ENCODE peak calls at places on chromosomes 7 and 10, in four cellular contexts. M is H1, L is neuronal stem cell, E is mesenchymal stem cell. U is an unnamed sample.
A peak's percentile ranks its signal among the peaks of the same experiment; 100 is the strongest.

GRCh38 chr7:25090374-25090773 is 34.7 kb downstream of the CYCS start:
- DNase-seq in M (no peak), L (no peak), E (no peak), U (no peak)

GRCh38 chr10:6223981-6224380 is 21.2 kb downstream of the PFKFB3 start:
- DNase-seq in M (no peak), L (no peak), E (no peak), U (no peak)

GRCh38 chr10:102643346-102644065 is 773 bp upstream of the TRIM8 start:
- DNase-seq in M (no peak), L (peak; percentile 65), E (peak; percentile 87), U (peak; percentile 86)

GRCh38 chr7:150368884-150369739 is 490 bp downstream of the REPIN1 start:
- DNase-seq in M (no peak), L (peak; percentile 72), E (peak; percentile 93), U (peak; percentile 95)

GRCh38 chr7:49243521-49243920 is 319.2 kb downstream of the CDC14C start:
- DNase-seq in M (no peak), L (no peak), E (no peak), U (peak; percentile 55)

GRCh38 chr7:107594961-107595737 is 15.1 kb downstream of the BCAP29 start:
- DNase-seq in M (no peak), L (no peak), E (peak; percentile 72), U (peak; percentile 79)

GRCh38 chr7:133253522-133253882 is 624 bp downstream of the EXOC4 start:
- DNase-seq in M (no peak), L (peak; percentile 2), E (peak; percentile 15), U (no peak)

GRCh38 chr10:130021373-130021950 is 57.4 kb upstream of the EBF3 start:
- DNase-seq in M (no peak), L (no peak), E (peak; percentile 65), U (no peak)

GRCh38 chr7:51930834-51931233 is 614.2 kb upstream of the COBL start:
- DNase-seq in M (no peak), L (no peak), E (no peak), U (no peak)

GRCh38 chr7:101470668-101471067 is 108.0 kb downstream of the COL26A1 start:
- DNase-seq in M (no peak), L (no peak), E (no peak), U (no peak)

GRCh38 chr10:79165068-79165467 is 96.3 kb downstream of the ZMIZ1 start:
- DNase-seq in M (no peak), L (no peak), E (no peak), U (no peak)

GRCh38 chr10:35661236-35661635 is 19.1 kb upstream of the FZD8 start:
- DNase-seq in M (no peak), L (no peak), E (peak; percentile 27), U (no peak)

GRCh38 chr10:110498982-110499795 is 1.5 kb downstream of the DUSP5 start:
- DNase-seq in M (peak; percentile 47), L (no peak), E (peak; percentile 68), U (peak; percentile 96)

GRCh38 chr10:4673279-4674040 is 152.5 kb upstream of the AKR1E2 start:
- DNase-seq in M (no peak), L (no peak), E (no peak), U (no peak)

GRCh38 chr10:4672199-4672598 is 153.8 kb upstream of the AKR1E2 start:
- DNase-seq in M (no peak), L (no peak), E (peak; percentile 29), U (no peak)

GRCh38 chr10:4670737-4671136 is 155.3 kb upstream of the AKR1E2 start:
- DNase-seq in M (no peak), L (no peak), E (peak; percentile 34), U (no peak)

GRCh38 chr10:4671451-4672145 is 154.4 kb upstream of the AKR1E2 start:
- DNase-seq in M (no peak), L (no peak), E (peak; percentile 72), U (no peak)

GRCh38 chr10:4669585-4669984 is 156.4 kb upstream of the AKR1E2 start:
- DNase-seq in M (no peak), L (no peak), E (no peak), U (no peak)
- H2BK120ac ChIP-seq in M (no peak overlapping the region), L (no peak overlapping the region), E (no peak overlapping the region), U (no peak overlapping the region)

GRCh38 chr7:41915861-41916260 is 213.0 kb upstream of the INHBA start:
- DNase-seq in M (no peak), L (no peak), E (no peak), U (no peak)

GRCh38 chr7:41911792-41912191 is 208.9 kb upstream of the INHBA start:
- DNase-seq in M (no peak), L (no peak), E (peak; percentile 32), U (no peak)

GRCh38 chr7:41912851-41913580 is 210.1 kb upstream of the INHBA start:
- DNase-seq in M (no peak), L (no peak), E (no peak), U (no peak)

GRCh38 chr7:41910916-41911315 is 208.0 kb upstream of the INHBA start:
- DNase-seq in M (no peak), L (no peak), E (no peak), U (no peak)

DNA sequence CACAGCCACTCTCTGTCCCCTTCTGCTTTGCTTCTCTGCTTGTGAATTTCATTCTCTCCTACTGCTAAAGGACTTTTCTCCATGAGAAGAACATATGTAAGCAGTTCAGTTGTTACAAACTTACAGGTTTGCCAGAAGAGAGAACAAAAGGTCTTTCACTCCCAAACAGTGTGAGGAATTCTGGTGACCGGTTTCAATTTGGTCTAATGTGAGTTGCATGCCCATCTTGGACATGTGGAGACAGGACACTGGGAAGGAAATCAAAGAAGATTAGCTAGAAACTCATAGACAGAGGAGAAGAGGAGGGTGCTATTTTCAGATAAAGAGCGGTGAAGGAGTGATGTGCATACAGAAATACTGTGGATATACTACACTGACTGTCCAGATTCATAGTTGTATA is 209.5 kb upstream of the INHBA start:
- DNase-seq in M (no peak), L (no peak), E (no peak), U (no peak)
- H2BK120ac ChIP-seq in M (no peak overlapping the region), L (no peak overlapping the region), E (no peak overlapping the region), U (no peak overlapping the region)

GRCh38 chr10:13711281-13711680 is 124.5 kb downstream of the PRPF18 start:
- DNase-seq in M (no peak), L (no peak), E (no peak), U (no peak)
- H2BK120ac ChIP-seq in M (no peak overlapping the region), L (no peak overlapping the region), E (peak overlapping the region; percentile 73), U (no peak overlapping the region)

GRCh38 chr7:135238112-135238744 is 4.6 kb downstream of the STRA8 start:
- DNase-seq in M (no peak), L (no peak), E (no peak), U (peak; percentile 57)

GRCh38 chr7:135235841-135236240 is 2.2 kb downstream of the STRA8 start:
- DNase-seq in M (no peak), L (no peak), E (no peak), U (no peak)

GRCh38 chr7:135234727-135235126 is 1.1 kb downstream of the STRA8 start:
- DNase-seq in M (no peak), L (no peak), E (no peak), U (no peak)

GRCh38 chr7:135239263-135239662 is 5.6 kb downstream of the STRA8 start:
- DNase-seq in M (no peak), L (no peak), E (no peak), U (no peak)

DNA sequence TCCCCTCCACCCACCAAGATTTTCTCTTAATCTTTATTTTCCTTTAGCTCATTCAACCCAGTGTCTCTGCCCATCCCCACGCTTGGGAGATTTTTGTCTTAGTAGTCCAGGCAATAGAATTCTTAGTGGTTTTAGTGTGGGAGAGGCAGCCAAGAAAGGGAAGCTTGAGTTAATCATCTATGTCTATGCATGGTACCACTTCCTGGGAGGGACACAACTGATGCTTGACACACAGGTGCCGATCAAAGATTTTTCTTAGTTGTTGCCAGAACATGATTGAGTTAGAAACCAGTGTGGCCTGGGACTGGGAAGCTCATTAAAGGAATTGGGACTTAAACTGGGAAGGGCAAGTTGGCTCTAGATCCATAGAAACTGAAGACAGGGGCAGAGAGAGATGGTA is 3.1 kb downstream of the STRA8 start:
- DNase-seq in M (no peak), L (no peak), E (no peak), U (no peak)
- H2BK120ac ChIP-seq in M (no peak overlapping the region), L (no peak overlapping the region), E (no peak overlapping the region), U (no peak overlapping the region)

DNA sequence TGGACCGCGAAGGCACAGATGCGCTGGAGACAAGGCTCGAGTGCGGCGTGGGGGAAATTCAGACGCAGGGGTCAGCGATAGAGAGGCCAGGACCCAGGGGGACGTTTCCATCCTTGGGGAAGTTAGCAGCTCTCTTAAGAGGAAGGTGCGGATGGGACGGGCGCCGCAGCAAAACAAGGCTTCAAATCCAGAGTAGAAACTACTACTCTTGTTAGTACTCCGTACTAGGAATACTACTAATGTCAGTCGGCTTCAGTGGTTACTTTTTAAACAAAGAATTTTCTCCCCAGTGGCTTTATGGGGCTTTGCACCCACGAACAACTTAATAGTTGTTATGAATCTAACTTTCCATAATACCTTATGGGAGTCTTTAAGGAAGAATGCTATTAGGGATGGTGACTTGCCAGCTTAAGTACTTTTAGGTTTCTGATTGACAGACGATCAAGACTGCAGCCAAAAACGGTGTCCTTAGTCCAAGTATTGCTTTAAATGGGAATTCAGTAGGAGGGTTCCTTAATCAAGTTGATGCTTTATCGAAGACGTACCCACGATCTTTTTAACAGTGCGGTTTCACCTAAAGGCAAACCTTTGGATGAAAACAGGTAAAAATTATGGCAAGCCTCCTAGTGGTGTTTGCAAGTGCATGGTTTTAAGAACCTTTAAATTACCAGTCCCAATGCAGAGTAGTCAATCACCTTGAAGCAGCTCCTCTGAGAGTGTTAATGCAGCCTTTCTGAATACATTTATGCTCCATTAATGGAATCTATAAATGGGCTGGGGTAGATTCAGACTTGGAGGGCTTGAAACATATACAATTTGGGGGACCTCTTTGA is 868 bp upstream of the IDE start:
- DNase-seq in M (no peak), L (peak; percentile 15), E (no peak), U (peak; percentile 44)
- H2BK120ac ChIP-seq in M (no peak overlapping the region), L (no peak overlapping the region), E (no peak overlapping the region), U (no peak overlapping the region)

GRCh38 chr10:61662794-61663259 is at the start of gene CABCOCO1:
- DNase-seq in M (peak; percentile 29), L (peak; percentile 69), E (peak; percentile 83), U (peak; percentile 91)
- H2BK120ac ChIP-seq in M (no peak within 1 kb of the TSS), L (no peak within 1 kb of the TSS), E (peak within 1 kb of the TSS; percentile 68), U (no peak within 1 kb of the TSS)

GRCh38 chr7:143334244-143334643 is 18.3 kb downstream of the CLCN1 start:
- DNase-seq in M (no peak), L (no peak), E (no peak), U (no peak)

GRCh38 chr7:143327903-143328302 is 12.0 kb downstream of the CLCN1 start:
- DNase-seq in M (no peak), L (no peak), E (no peak), U (no peak)

GRCh38 chr7:143329471-143330170 is 13.7 kb downstream of the CLCN1 start:
- DNase-seq in M (no peak), L (no peak), E (no peak), U (no peak)

GRCh38 chr7:143337216-143337615 is 21.3 kb downstream of the CLCN1 start:
- DNase-seq in M (no peak), L (no peak), E (no peak), U (no peak)

GRCh38 chr7:143331179-143331825 is 15.4 kb downstream of the CLCN1 start:
- DNase-seq in M (no peak), L (no peak), E (peak; percentile 65), U (no peak)
- H2BK120ac ChIP-seq in M (no peak overlapping the region), L (no peak overlapping the region), E (no peak overlapping the region), U (no peak overlapping the region)

GRCh38 chr10:70664702-70665195 is 7.6 kb upstream of the ADAMTS14 start:
- DNase-seq in M (no peak), L (no peak), E (peak; percentile 95), U (peak; percentile 42)
- H2BK120ac ChIP-seq in M (no peak overlapping the region), L (no peak overlapping the region), E (no peak overlapping the region), U (no peak overlapping the region)